ENCODE peak calls at places on chromosomes 13 and 19, in six cellular contexts. One of them, this sample, is unnamed.

GRCh38 chr19:42942187-42942789 is 5.3 kb upstream of the PSG7 start:
- DNase-seq in GM06990: no peak
- DNase-seq in MCF 10A: peak; percentile 41
- DNase-seq in CD4-positive, alpha-beta T cell: no peak
- DNase-seq in endothelial cell: peak; percentile 34
- DNase-seq in upper lobe of left lung: no peak
- DNase-seq in this sample: no peak

GRCh38 chr19:16216744-16217670 is 19.3 kb downstream of the AP1M1 start:
- DNase-seq in GM06990: no peak
- DNase-seq in MCF 10A: no peak
- DNase-seq in CD4-positive, alpha-beta T cell: no peak
- DNase-seq in endothelial cell: no peak
- DNase-seq in upper lobe of left lung: peak; percentile 42
- DNase-seq in this sample: no peak

GRCh38 chr19:42553292-42554045 is 25.2 kb upstream of the CEACAM1 start:
- DNase-seq in GM06990: no peak
- DNase-seq in MCF 10A: peak; percentile 26
- DNase-seq in CD4-positive, alpha-beta T cell: no peak
- DNase-seq in endothelial cell: no peak
- DNase-seq in upper lobe of left lung: peak; percentile 33
- DNase-seq in this sample: no peak

GRCh38 chr13:110561335-110562033 is at the start of gene RAB20:
- DNase-seq in GM06990: peak; percentile 79
- DNase-seq in MCF 10A: peak; percentile 87
- DNase-seq in CD4-positive, alpha-beta T cell: peak; percentile 32
- DNase-seq in endothelial cell: peak; percentile 73
- DNase-seq in upper lobe of left lung: peak; percentile 95
- DNase-seq in this sample: peak; percentile 93

GRCh38 chr13:113491418-113491883 is 940 bp upstream of the DCUN1D2 start:
- DNase-seq in GM06990: peak; percentile 33
- DNase-seq in MCF 10A: peak; percentile 36
- DNase-seq in CD4-positive, alpha-beta T cell: no peak
- DNase-seq in endothelial cell: peak; percentile 41
- DNase-seq in upper lobe of left lung: peak; percentile 81
- DNase-seq in this sample: peak; percentile 57

GRCh38 chr19:8334458-8335342 is 8.4 kb downstream of the KANK3 start:
- DNase-seq in GM06990: peak; percentile 81
- DNase-seq in MCF 10A: peak; percentile 71
- DNase-seq in CD4-positive, alpha-beta T cell: no peak
- DNase-seq in endothelial cell: peak; percentile 49
- DNase-seq in upper lobe of left lung: peak; percentile 95
- DNase-seq in this sample: no peak

GRCh38 chr19:919157-920050 is 2.3 kb downstream of the KISS1R start:
- DNase-seq in GM06990: peak; percentile 69
- DNase-seq in MCF 10A: no peak
- DNase-seq in CD4-positive, alpha-beta T cell: peak; percentile 46
- DNase-seq in endothelial cell: no peak
- DNase-seq in upper lobe of left lung: peak; percentile 88
- DNase-seq in this sample: peak; percentile 62

GRCh38 chr19:7970716-7971448 is 27.4 kb upstream of the TIMM44 start:
- DNase-seq in GM06990: no peak
- DNase-seq in MCF 10A: peak; percentile 72
- DNase-seq in CD4-positive, alpha-beta T cell: no peak
- DNase-seq in endothelial cell: peak; percentile 69
- DNase-seq in upper lobe of left lung: no peak
- DNase-seq in this sample: peak; percentile 68

GRCh38 chr19:55647732-55648656 is at the start of gene CCDC106:
- DNase-seq in GM06990: peak; percentile 85
- DNase-seq in MCF 10A: no peak
- DNase-seq in CD4-positive, alpha-beta T cell: peak; percentile 46
- DNase-seq in endothelial cell: peak; percentile 62
- DNase-seq in upper lobe of left lung: peak; percentile 93
- DNase-seq in this sample: peak; percentile 74

GRCh38 chr13:112061367-112062046 is 5.4 kb upstream of the SOX1 start:
- DNase-seq in GM06990: no peak
- DNase-seq in MCF 10A: no peak
- DNase-seq in CD4-positive, alpha-beta T cell: no peak
- DNase-seq in endothelial cell: no peak
- DNase-seq in upper lobe of left lung: peak; percentile 69
- DNase-seq in this sample: no peak

DNA sequence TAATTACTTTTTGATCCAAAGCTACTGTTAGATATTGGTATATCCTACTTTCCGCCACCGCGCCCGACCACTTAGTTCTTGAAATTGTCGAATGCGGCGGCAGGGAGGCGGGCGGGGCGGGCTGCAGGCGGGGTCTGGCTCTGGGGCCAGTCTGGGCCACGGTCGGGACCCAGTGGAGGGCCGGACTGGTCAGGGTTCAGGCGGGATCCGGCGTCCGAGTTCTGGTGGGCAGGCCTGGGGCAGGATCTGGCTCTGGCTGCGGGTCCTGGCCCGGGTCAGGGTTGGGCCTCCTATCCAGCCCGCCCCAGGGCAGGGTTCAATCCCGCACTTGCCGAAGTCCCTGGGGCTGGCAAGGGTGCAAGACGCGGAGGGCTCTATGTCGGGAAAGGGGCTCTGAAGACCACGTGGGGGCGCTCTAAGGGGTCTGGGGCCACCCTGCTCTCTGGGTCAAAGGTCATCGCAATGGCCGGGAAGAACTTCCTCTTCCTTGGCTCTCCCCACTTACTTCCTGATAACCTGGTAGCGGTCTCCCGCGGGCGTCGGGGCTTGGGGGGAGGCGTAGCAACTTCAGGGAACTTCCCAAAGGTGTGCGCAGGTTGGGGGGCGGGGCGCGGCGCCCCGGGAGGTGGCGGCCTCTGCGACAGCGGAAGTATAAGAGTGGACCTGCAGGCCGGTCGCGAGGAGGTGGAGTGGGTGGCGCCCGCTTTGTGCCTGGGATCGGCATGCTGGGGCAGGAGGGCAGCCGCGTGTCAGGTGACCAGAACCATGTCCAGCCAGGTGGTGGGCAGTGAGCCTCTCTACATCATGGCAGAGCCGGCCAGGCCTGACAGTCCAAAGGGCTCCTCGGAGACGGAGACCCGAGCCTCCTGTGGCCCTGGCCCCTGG is 83.4 kb downstream of the MRPL57 start:
- DNase-seq in GM06990: no peak
- DNase-seq in MCF 10A: no peak
- DNase-seq in CD4-positive, alpha-beta T cell: no peak
- DNase-seq in endothelial cell: no peak
- DNase-seq in upper lobe of left lung: peak; percentile 79
- DNase-seq in this sample: no peak
- TF ChIP-seq CTCF in GM06990: no peak
- TF ChIP-seq CTCF in MCF 10A: no peak
- TF ChIP-seq CTCF in CD4-positive, alpha-beta T cell: no peak
- TF ChIP-seq CTCF in endothelial cell: no peak
- TF ChIP-seq CTCF in upper lobe of left lung: no peak
- TF ChIP-seq CTCF in this sample: no peak

GRCh38 chr13:60756306-60756705 is 359.3 kb downstream of the TDRD3 start:
- DNase-seq in GM06990: no peak
- DNase-seq in MCF 10A: peak; percentile 13
- DNase-seq in CD4-positive, alpha-beta T cell: no peak
- DNase-seq in endothelial cell: no peak
- DNase-seq in upper lobe of left lung: no peak
- DNase-seq in this sample: no peak

GRCh38 chr13:60757481-60757880 is 360.5 kb downstream of the TDRD3 start:
- DNase-seq in GM06990: no peak
- DNase-seq in MCF 10A: no peak
- DNase-seq in CD4-positive, alpha-beta T cell: no peak
- DNase-seq in endothelial cell: no peak
- DNase-seq in upper lobe of left lung: no peak
- DNase-seq in this sample: no peak

GRCh38 chr13:60754211-60754610 is 357.2 kb downstream of the TDRD3 start:
- DNase-seq in GM06990: no peak
- DNase-seq in MCF 10A: no peak
- DNase-seq in CD4-positive, alpha-beta T cell: no peak
- DNase-seq in endothelial cell: no peak
- DNase-seq in upper lobe of left lung: no peak
- DNase-seq in this sample: no peak

GRCh38 chr13:60754691-60755090 is 357.7 kb downstream of the TDRD3 start:
- DNase-seq in GM06990: no peak
- DNase-seq in MCF 10A: no peak
- DNase-seq in CD4-positive, alpha-beta T cell: no peak
- DNase-seq in endothelial cell: no peak
- DNase-seq in upper lobe of left lung: no peak
- DNase-seq in this sample: no peak

DNA sequence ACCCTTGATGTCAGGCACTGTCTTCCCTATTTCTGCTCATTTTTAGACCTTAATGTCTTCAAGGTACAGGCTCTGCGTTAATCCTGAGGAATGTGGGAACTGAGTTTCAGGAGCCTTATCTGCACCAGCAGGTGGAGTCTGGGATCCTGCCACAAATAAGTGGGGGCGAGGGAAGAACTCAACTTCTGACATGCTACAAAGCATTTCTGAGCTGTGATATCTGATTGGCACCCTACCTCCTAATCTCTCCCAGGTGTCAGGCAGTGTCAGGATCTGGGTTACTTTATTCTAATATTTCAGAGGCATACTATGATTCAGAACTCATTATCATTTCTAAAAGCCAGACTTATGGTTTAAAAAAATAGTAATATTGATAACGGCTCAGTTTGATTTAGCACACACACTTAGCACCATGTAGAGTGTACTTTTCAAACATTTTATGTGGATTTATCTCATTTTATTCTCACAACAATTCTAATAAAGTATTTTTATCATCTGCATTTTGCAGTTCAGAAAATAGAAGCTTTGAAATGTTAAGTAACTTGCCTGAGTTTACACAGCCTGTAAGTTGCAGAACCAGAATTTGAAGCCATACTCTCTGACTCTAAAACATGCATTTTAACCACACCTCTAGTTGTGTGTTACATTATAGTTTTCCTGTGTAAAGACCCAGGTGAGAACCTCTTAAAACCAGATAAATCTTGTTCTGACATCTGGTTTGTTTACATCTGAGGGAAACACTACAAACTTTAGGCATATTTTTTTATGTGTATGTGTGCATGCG is 358.6 kb downstream of the TDRD3 start:
- DNase-seq in GM06990: no peak
- DNase-seq in MCF 10A: no peak
- DNase-seq in CD4-positive, alpha-beta T cell: no peak
- DNase-seq in endothelial cell: peak; percentile 44
- DNase-seq in upper lobe of left lung: no peak
- DNase-seq in this sample: no peak
- TF ChIP-seq CTCF in GM06990: no peak
- TF ChIP-seq CTCF in MCF 10A: no peak
- TF ChIP-seq CTCF in CD4-positive, alpha-beta T cell: no peak
- TF ChIP-seq CTCF in endothelial cell: no peak
- TF ChIP-seq CTCF in upper lobe of left lung: peak; percentile 20
- TF ChIP-seq CTCF in this sample: no peak

GRCh38 chr19:58544591-58545285 is 874 bp downstream of the TRIM28 start:
- DNase-seq in GM06990: no peak
- DNase-seq in MCF 10A: peak; percentile 42
- DNase-seq in CD4-positive, alpha-beta T cell: no peak
- DNase-seq in endothelial cell: peak; percentile 79
- DNase-seq in upper lobe of left lung: no peak
- DNase-seq in this sample: peak; percentile 96

GRCh38 chr19:58546131-58546530 is 2.3 kb downstream of the TRIM28 start:
- DNase-seq in GM06990: no peak
- DNase-seq in MCF 10A: no peak
- DNase-seq in CD4-positive, alpha-beta T cell: no peak
- DNase-seq in endothelial cell: no peak
- DNase-seq in upper lobe of left lung: no peak
- DNase-seq in this sample: no peak

GRCh38 chr19:58547323-58548312 is 3.8 kb downstream of the TRIM28 start:
- DNase-seq in GM06990: no peak
- DNase-seq in MCF 10A: no peak
- DNase-seq in CD4-positive, alpha-beta T cell: no peak
- DNase-seq in endothelial cell: no peak
- DNase-seq in upper lobe of left lung: no peak
- DNase-seq in this sample: no peak

GRCh38 chr19:58545286-58546068 is 1.6 kb downstream of the TRIM28 start:
- DNase-seq in GM06990: no peak
- DNase-seq in MCF 10A: no peak
- DNase-seq in CD4-positive, alpha-beta T cell: no peak
- DNase-seq in endothelial cell: no peak
- DNase-seq in upper lobe of left lung: no peak
- DNase-seq in this sample: no peak

DNA sequence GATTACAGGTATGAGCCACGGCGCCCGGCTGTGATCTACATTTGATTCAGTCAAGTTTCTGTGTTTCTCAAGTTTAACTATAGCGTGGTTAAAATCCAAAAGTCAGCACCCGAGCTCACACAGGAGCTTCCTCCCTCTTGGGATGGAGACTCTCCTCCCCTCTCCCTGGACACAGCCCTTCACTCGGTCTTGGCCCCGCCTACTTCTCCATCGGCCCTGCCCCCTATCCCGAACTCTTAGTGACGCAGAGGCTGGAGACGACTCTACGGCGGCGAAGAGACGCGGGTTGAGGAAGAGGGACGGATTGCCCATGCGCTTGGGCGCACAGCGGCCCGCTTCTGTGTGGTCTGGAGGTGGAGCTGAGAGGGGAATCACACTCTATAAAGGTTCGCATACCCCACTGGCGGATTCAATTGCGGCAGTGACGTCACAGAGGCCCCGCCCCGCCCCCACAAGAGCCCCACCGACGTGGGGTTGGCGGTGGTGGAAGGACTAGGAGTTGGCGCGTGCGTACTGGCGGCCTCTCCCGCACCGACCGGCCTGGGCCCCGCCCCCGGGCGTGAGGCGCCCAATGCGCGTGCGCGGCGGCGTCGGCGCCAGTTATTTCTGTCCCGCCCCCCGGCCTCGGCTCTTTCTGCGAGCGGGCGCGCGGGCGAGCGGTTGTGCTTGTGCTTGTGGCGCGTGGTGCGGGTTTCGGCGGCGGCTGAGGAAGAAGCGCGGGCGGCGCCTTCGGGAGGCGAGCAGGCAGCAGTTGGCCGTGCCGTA is at the start of gene TRIM28:
- DNase-seq in GM06990: peak; percentile 97
- DNase-seq in MCF 10A: peak; percentile 99
- DNase-seq in CD4-positive, alpha-beta T cell: peak; percentile 100
- DNase-seq in endothelial cell: peak; percentile 99
- DNase-seq in upper lobe of left lung: peak; percentile 100
- DNase-seq in this sample: peak; percentile 100
- TF ChIP-seq CTCF in GM06990: no peak
- TF ChIP-seq CTCF in MCF 10A: no peak
- TF ChIP-seq CTCF in CD4-positive, alpha-beta T cell: no peak
- TF ChIP-seq CTCF in endothelial cell: no peak
- TF ChIP-seq CTCF in upper lobe of left lung: peak; percentile 44
- TF ChIP-seq CTCF in this sample: no peak

GRCh38 chr19:34959021-34959420 is 5.0 kb downstream of the ZNF792 start:
- DNase-seq in GM06990: peak; percentile 13
- DNase-seq in MCF 10A: no peak
- DNase-seq in CD4-positive, alpha-beta T cell: no peak
- DNase-seq in endothelial cell: no peak
- DNase-seq in upper lobe of left lung: no peak
- DNase-seq in this sample: no peak

GRCh38 chr19:34960940-34961679 is 2.9 kb downstream of the ZNF792 start:
- DNase-seq in GM06990: no peak
- DNase-seq in MCF 10A: no peak
- DNase-seq in CD4-positive, alpha-beta T cell: no peak
- DNase-seq in endothelial cell: no peak
- DNase-seq in upper lobe of left lung: no peak
- DNase-seq in this sample: no peak

GRCh38 chr19:34961775-34962174 is 2.3 kb downstream of the ZNF792 start:
- DNase-seq in GM06990: no peak
- DNase-seq in MCF 10A: no peak
- DNase-seq in CD4-positive, alpha-beta T cell: no peak
- DNase-seq in endothelial cell: no peak
- DNase-seq in upper lobe of left lung: no peak
- DNase-seq in this sample: no peak

GRCh38 chr19:34962281-34962944 is 1.6 kb downstream of the ZNF792 start:
- DNase-seq in GM06990: no peak
- DNase-seq in MCF 10A: no peak
- DNase-seq in CD4-positive, alpha-beta T cell: no peak
- DNase-seq in endothelial cell: peak; percentile 57
- DNase-seq in upper lobe of left lung: no peak
- DNase-seq in this sample: no peak

GRCh38 chr19:34960103-34960805 is 3.8 kb downstream of the ZNF792 start:
- DNase-seq in GM06990: no peak
- DNase-seq in MCF 10A: no peak
- DNase-seq in CD4-positive, alpha-beta T cell: no peak
- DNase-seq in endothelial cell: no peak
- DNase-seq in upper lobe of left lung: no peak
- DNase-seq in this sample: no peak
- TF ChIP-seq CTCF in GM06990: no peak
- TF ChIP-seq CTCF in MCF 10A: no peak
- TF ChIP-seq CTCF in CD4-positive, alpha-beta T cell: no peak
- TF ChIP-seq CTCF in endothelial cell: no peak
- TF ChIP-seq CTCF in upper lobe of left lung: no peak
- TF ChIP-seq CTCF in this sample: no peak